ENCODE peak calls at places on chromosomes 5 and 9, in nine cellular contexts. I, T, G, R, O, S, V, U and J are unnamed samples.
A peak's percentile ranks its signal among the peaks of the same experiment; 100 is the strongest.

GRCh38 chr9:80556631-80557030 is 984.9 kb downstream of the TLE4 start:
- DNase-seq in T (no peak), R (no peak), G (no peak), I (no peak), S (no peak), V (no peak), U (no peak), O (no peak), J (no peak)

GRCh38 chr5:141788296-141788980 is 89.8 kb downstream of the PCDH1 start:
- DNase-seq in T (no peak), V (no peak), I (no peak), U (no peak), S (no peak), G (no peak), R (no peak), O (no peak), J (no peak)

GRCh38 chr5:31023105-31023504 is 170.4 kb upstream of the CDH6 start:
- DNase-seq in O (no peak), T (no peak), U (no peak), G (no peak), R (no peak), S (peak; percentile 68), V (no peak), I (no peak), J (no peak)

GRCh38 chr5:66223637-66224036 is 79.5 kb downstream of the SREK1 start:
- DNase-seq in I (no peak), V (no peak), G (peak; percentile 29), U (no peak), S (peak; percentile 37), R (no peak), O (peak; percentile 48), T (no peak), J (no peak)

GRCh38 chr9:126126012-126126411 is 200.6 kb upstream of the MVB12B start:
- DNase-seq in R (peak; percentile 42), S (no peak), V (peak; percentile 6), T (no peak), G (no peak), I (no peak), U (no peak), O (no peak), J (peak; percentile 74)

GRCh38 chr9:99001892-99002291 is 58.2 kb downstream of the COL15A1 start:
- DNase-seq in I (no peak), R (no peak), V (no peak), T (no peak), S (no peak), U (no peak), O (peak; percentile 27), G (no peak), J (no peak)

GRCh38 chr9:88747768-88748167 is 212.8 kb downstream of the NXNL2 start:
- DNase-seq in V (no peak), U (no peak), I (peak; percentile 44), G (peak; percentile 74), S (peak; percentile 36), O (peak; percentile 24), R (peak; percentile 8), T (peak; percentile 83), J (no peak)

GRCh38 chr9:74951725-74952151 is 974 bp downstream of the C9orf40 start:
- DNase-seq in I (peak; percentile 48), T (peak; percentile 69), R (peak; percentile 92), U (peak; percentile 55), S (peak; percentile 52), G (no peak), O (peak; percentile 59), V (peak; percentile 23), J (peak; percentile 68)

GRCh38 chr5:160467555-160468418 is 46.1 kb downstream of the PTTG1 start:
- DNase-seq in S (peak; percentile 89), G (no peak), T (peak; percentile 81), R (peak; percentile 93), I (peak; percentile 88), O (peak; percentile 71), V (no peak), U (peak; percentile 88), J (peak; percentile 79)
- TF ChIP-seq POLR2AphosphoS5 in S (peak; percentile 57), G (no peak), T (no peak), R (peak; percentile 83), I (peak; percentile 87), O (no peak), V (no peak), U (no peak), J (no peak)

GRCh38 chr9:91714020-91714721 is 235.9 kb downstream of the ROR2 start:
- DNase-seq in V (no peak), R (peak; percentile 87), T (peak; percentile 93), I (no peak), G (peak; percentile 73), S (peak; percentile 17), O (peak; percentile 86), U (peak; percentile 78), J (no peak)
- H3K4me3 ChIP-seq in V (peak overlapping the region; percentile 56), R (peak overlapping the region; percentile 65), T (peak overlapping the region; percentile 46), I (peak overlapping the region; percentile 23), G (peak overlapping the region; percentile 36), S (no peak overlapping the region), O (peak overlapping the region; percentile 46), U (peak overlapping the region; percentile 30), J (peak overlapping the region; percentile 42)

GRCh38 chr5:178180141-178180863 is 6.9 kb downstream of the GMCL2 start:
- DNase-seq in V (no peak), S (no peak), O (peak; percentile 96), R (no peak), G (no peak), T (no peak), I (no peak), U (no peak), J (no peak)
- TF ChIP-seq POLR2AphosphoS5 in V (no peak), S (no peak), O (peak; percentile 78), R (no peak), G (no peak), T (no peak), I (no peak), U (no peak), J (no peak)

DNA sequence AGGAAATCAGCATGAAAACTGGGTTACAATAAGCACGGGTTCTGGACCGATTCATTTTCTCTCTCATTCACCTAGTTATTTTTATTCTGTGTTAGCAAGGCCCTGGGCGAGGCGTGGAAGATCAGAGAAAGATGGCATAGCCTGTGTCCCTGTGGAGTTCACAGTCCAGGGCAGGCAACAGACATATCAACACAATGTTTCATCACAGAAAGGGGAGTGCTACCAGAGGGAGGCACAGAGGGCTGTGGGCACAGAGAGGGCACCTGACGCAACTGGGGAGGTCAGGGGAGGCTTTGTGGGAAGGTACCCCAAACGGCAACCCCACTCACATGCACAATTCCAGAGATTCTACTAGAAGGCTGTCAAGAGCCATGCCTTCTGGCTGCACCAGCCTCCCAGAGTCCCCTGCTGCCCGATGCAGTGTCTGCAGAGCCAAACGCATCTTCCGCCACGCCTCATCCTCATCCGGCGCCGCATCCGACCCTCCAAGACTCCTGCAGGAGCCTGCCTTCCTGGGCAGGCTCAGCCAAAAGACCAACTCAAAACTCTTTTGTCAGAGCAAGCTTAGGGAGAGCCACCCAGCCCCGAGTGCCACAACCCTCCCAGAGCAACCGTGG is 1.4 kb downstream of the FAM193B start:
- DNase-seq in R (peak; percentile 79), U (no peak), S (no peak), I (peak; percentile 14), V (no peak), G (no peak), T (no peak), O (peak; percentile 48), J (no peak)
- H3K4me3 ChIP-seq in R (peak overlapping the region; percentile 96), U (peak overlapping the region; percentile 78), S (peak overlapping the region; percentile 60), I (peak overlapping the region; percentile 94), V (peak overlapping the region; percentile 90), G (peak overlapping the region; percentile 83), T (peak overlapping the region; percentile 98), O (peak overlapping the region; percentile 98), J (peak overlapping the region; percentile 96)

DNA sequence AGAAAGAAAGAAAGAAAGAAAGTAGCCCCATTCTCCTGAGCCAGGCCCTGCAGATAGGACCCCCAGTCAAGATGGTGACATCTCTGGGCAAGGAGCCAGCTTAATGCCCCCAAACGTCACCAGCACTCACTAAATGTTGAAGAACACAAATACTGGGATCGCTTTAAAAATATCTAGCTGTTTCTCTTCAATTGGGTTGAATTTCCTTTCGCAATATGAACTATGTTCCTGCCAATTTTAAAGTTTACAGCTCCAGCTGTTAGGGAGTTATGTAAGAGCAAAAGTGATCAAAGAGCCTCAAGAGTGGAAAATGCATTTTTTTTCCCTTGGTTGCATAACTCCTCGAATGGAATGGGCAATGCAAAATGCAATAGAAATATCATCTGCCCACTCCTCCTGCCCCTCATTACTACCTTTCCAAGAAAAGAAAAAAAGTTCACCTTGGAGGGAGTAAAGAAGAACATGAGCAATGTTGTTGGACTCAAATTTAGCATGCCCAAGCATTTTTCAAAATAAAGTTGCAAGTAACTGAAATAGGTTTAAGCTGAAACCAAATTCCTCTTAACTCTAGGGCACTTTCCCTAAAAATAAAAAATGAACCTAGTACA is 244.2 kb upstream of the PIK3R1 start:
- DNase-seq in I (no peak), O (no peak), U (peak; percentile 13), T (peak; percentile 72), V (no peak), G (no peak), R (no peak), S (no peak), J (no peak)
- TF ChIP-seq POLR2AphosphoS5 in I (no peak), O (no peak), U (peak; percentile 74), T (peak; percentile 77), V (peak; percentile 68), G (no peak), R (no peak), S (no peak), J (peak; percentile 97)

GRCh38 chr9:5511476-5511875 is 1.1 kb downstream of the PDCD1LG2 start:
- DNase-seq in U (no peak), S (no peak), I (no peak), G (no peak), R (no peak), V (no peak), T (no peak), O (no peak), J (no peak)

GRCh38 chr9:5510991-5511390 is 660 bp downstream of the PDCD1LG2 start:
- DNase-seq in O (no peak), T (no peak), R (no peak), G (no peak), I (no peak), S (no peak), V (no peak), U (no peak), J (no peak)

GRCh38 chr9:5510360-5510931 is at the start of gene PDCD1LG2:
- DNase-seq in I (no peak), U (no peak), O (no peak), R (no peak), S (peak; percentile 69), V (no peak), G (no peak), T (no peak), J (no peak)

GRCh38 chr9:5512658-5513452 is 2.5 kb downstream of the PDCD1LG2 start:
- DNase-seq in V (no peak), I (no peak), R (no peak), O (no peak), S (no peak), G (no peak), T (no peak), U (no peak), J (no peak)

GRCh38 chr9:5511935-5512580 is 1.7 kb downstream of the PDCD1LG2 start:
- DNase-seq in I (no peak), S (peak; percentile 24), R (no peak), G (no peak), U (no peak), V (no peak), T (no peak), O (no peak), J (no peak)
- H3K4me3 ChIP-seq in I (no peak overlapping the region), S (peak overlapping the region; percentile 49), R (peak overlapping the region; percentile 62), G (no peak overlapping the region), U (no peak overlapping the region), V (peak overlapping the region; percentile 28), T (no peak overlapping the region), O (no peak overlapping the region), J (no peak overlapping the region)

GRCh38 chr9:38697901-38698300 is 22.0 kb downstream of the FAM240B start:
- DNase-seq in R (no peak), G (no peak), T (no peak), U (no peak), I (no peak), S (no peak), V (no peak), O (no peak), J (no peak)
- TF ChIP-seq POLR2AphosphoS5 in R (no peak), G (no peak), T (no peak), U (no peak), I (no peak), S (no peak), V (no peak), O (no peak), J (no peak)